ENCODE peak calls at places on chromosomes 5 and 9, in nine cellular contexts. U, Q, S, Z, X, E, G, L and B are unnamed samples.

GRCh38 chr5:5126444-5126843 is 13.7 kb upstream of the ADAMTS16 start:
- DNase-seq in S (no peak), X (no peak), U (peak), Z (no peak), G (no peak), L (no peak), E (no peak), Q (no peak), B (no peak)

GRCh38 chr9:87084407-87084806 is 137.1 kb upstream of the GAS1 start:
- DNase-seq in Z (no peak), E (no peak), U (no peak), G (no peak), L (no peak), Q (no peak), X (no peak), S (no peak), B (no peak)

GRCh38 chr9:134182554-134183219 is 18.3 kb upstream of the RNU6ATAC start:
- DNase-seq in G (peak), S (no peak), Z (no peak), E (peak), L (no peak), U (no peak), X (no peak), Q (no peak), B (no peak)

GRCh38 chr5:75670571-75670970 is 46.7 kb downstream of the POC5 start:
- DNase-seq in L (no peak), Q (no peak), Z (no peak), X (no peak), S (no peak), E (no peak), U (no peak), G (no peak), B (no peak)

GRCh38 chr5:168404366-168404765 is 81.9 kb upstream of the RARS1 start:
- DNase-seq in Q (no peak), E (no peak), U (peak), Z (no peak), L (no peak), X (no peak), S (no peak), G (no peak), B (no peak)

GRCh38 chr5:141483842-141484241 is 988 bp upstream of the PCDHGC4 start:
- DNase-seq in X (no peak), Q (no peak), G (no peak), E (no peak), S (no peak), U (no peak), L (no peak), Z (no peak), B (no peak)

GRCh38 chr5:95975703-95976102 is 14.1 kb upstream of the ELL2 start:
- DNase-seq in G (no peak), Q (no peak), S (no peak), U (no peak), L (no peak), Z (no peak), E (no peak), X (no peak), B (no peak)

GRCh38 chr9:110850401-110851135 is 182.0 kb downstream of the MUSK start:
- DNase-seq in G (no peak), S (no peak), X (no peak), Z (no peak), Q (no peak), E (no peak), L (no peak), U (no peak), B (no peak)

GRCh38 chr5:149550267-149550582 is 1.0 kb downstream of the CSNK1A1 start:
- DNase-seq in U (peak), X (no peak), L (no peak), Z (no peak), E (no peak), Q (no peak), G (no peak), S (peak), B (no peak)

GRCh38 chr9:27088981-27089380 is 20.0 kb upstream of the TEK start:
- DNase-seq in Z (no peak), G (no peak), Q (no peak), U (peak), L (no peak), S (no peak), E (no peak), X (no peak), B (no peak)

GRCh38 chr5:14153932-14154646 is 10.9 kb downstream of the TRIO start:
- DNase-seq in Q (no peak), G (no peak), X (peak), L (no peak), E (no peak), U (peak), Z (no peak), S (peak), B (no peak)

GRCh38 chr5:35172526-35172925 is 57.8 kb downstream of the PRLR start:
- DNase-seq in Q (no peak), U (no peak), X (no peak), E (no peak), L (no peak), S (no peak), G (no peak), Z (no peak), B (no peak)

GRCh38 chr5:68587181-68587580 is 371.6 kb downstream of the PIK3R1 start:
- DNase-seq in E (no peak), U (peak), X (no peak), S (no peak), Z (no peak), G (no peak), Q (no peak), L (no peak), B (no peak)

GRCh38 chr9:110040788-110041187 is 167.2 kb downstream of the C9orf152 start:
- DNase-seq in E (no peak), G (no peak), Z (no peak), U (peak), S (no peak), Q (no peak), X (no peak), L (no peak), B (no peak)

GRCh38 chr9:37337301-37337905 is 85.1 kb upstream of the GRHPR start:
- DNase-seq in Z (no peak), G (no peak), U (no peak), X (no peak), L (peak), Q (no peak), S (no peak), E (no peak), B (no peak)

GRCh38 chr9:36470891-36471290 is 70.8 kb upstream of the RNF38 start:
- DNase-seq in L (no peak), Z (peak), S (peak), Q (no peak), G (no peak), U (peak), X (no peak), E (no peak), B (no peak)

GRCh38 chr5:89037090-89037489 is 154.1 kb upstream of the MEF2C start:
- DNase-seq in Z (no peak), E (no peak), Q (no peak), S (no peak), L (no peak), X (no peak), G (no peak), U (peak), B (no peak)

GRCh38 chr5:172147857-172148256 is 40.2 kb downstream of the STK10 start:
- DNase-seq in G (no peak), L (no peak), U (no peak), S (no peak), E (no peak), Z (no peak), Q (no peak), X (no peak), B (no peak)

GRCh38 chr5:59097116-59097515 is 514.2 kb downstream of the RAB3C start:
- DNase-seq in U (peak), G (no peak), X (no peak), Q (no peak), Z (no peak), S (no peak), L (no peak), E (no peak), B (no peak)

GRCh38 chr5:57683036-57683600 is 200.5 kb upstream of the ACTBL2 start:
- DNase-seq in G (no peak), Q (no peak), S (no peak), E (no peak), Z (no peak), U (no peak), X (no peak), L (no peak), B (no peak)

GRCh38 chr9:133119461-133120342 is 1.3 kb downstream of the RALGDS start:
- DNase-seq in G (no peak), Z (no peak), S (no peak), Q (no peak), E (no peak), X (no peak), U (no peak), L (peak), B (no peak)

GRCh38 chr5:80655231-80655784 is 525 bp upstream of the DHFR start:
- DNase-seq in Q (no peak), E (no peak), S (no peak), G (no peak), L (no peak), X (no peak), U (no peak), Z (no peak), B (no peak)

GRCh38 chr5:37133939-37134338 is 115.2 kb downstream of the CPLANE1 start:
- DNase-seq in S (no peak), G (no peak), L (no peak), Z (no peak), E (no peak), U (peak), Q (no peak), X (no peak), B (no peak)

GRCh38 chr5:170307575-170308465 is 10.2 kb upstream of the LCP2 start:
- DNase-seq in U (peak), Z (peak), Q (no peak), G (no peak), S (peak), L (no peak), X (no peak), E (peak), B (no peak)

GRCh38 chr5:149837680-149838269 is 106.8 kb downstream of the PDE6A start:
- DNase-seq in X (peak), G (peak), E (no peak), U (peak), Q (no peak), Z (no peak), L (peak), S (no peak), B (peak)

GRCh38 chr9:89712285-89712684 is 107.5 kb downstream of the GADD45G start:
- DNase-seq in E (no peak), G (no peak), S (no peak), Z (no peak), X (no peak), L (peak), Q (no peak), U (no peak), B (no peak)

GRCh38 chr5:124007675-124008398 is 495.9 kb downstream of the CSNK1G3 start:
- DNase-seq in E (no peak), Q (no peak), Z (no peak), U (no peak), S (no peak), G (peak), X (no peak), L (no peak), B (no peak)

GRCh38 chr9:12775963-12776774 is 1.3 kb downstream of the LURAP1L start:
- DNase-seq in U (peak), Z (peak), E (peak), X (peak), L (peak), Q (no peak), S (peak), G (peak), B (peak)
- TF ChIP-seq CTCF in U (peak), Z (peak), E (peak), X (no peak), L (peak), Q (no peak), S (no peak), G (peak), B (peak)

GRCh38 chr5:66675369-66675768 is 79.2 kb downstream of the MAST4 start:
- DNase-seq in S (no peak), L (no peak), X (no peak), Q (no peak), U (no peak), G (no peak), Z (no peak), E (no peak), B (no peak)

GRCh38 chr5:66684663-66685062 is 88.5 kb downstream of the MAST4 start:
- DNase-seq in Z (no peak), G (no peak), E (no peak), S (no peak), L (no peak), Q (no peak), U (no peak), X (no peak), B (no peak)

GRCh38 chr5:66680227-66680626 is 84.0 kb downstream of the MAST4 start:
- DNase-seq in L (no peak), X (no peak), G (no peak), Q (no peak), U (no peak), E (no peak), Z (no peak), S (no peak), B (no peak)

DNA sequence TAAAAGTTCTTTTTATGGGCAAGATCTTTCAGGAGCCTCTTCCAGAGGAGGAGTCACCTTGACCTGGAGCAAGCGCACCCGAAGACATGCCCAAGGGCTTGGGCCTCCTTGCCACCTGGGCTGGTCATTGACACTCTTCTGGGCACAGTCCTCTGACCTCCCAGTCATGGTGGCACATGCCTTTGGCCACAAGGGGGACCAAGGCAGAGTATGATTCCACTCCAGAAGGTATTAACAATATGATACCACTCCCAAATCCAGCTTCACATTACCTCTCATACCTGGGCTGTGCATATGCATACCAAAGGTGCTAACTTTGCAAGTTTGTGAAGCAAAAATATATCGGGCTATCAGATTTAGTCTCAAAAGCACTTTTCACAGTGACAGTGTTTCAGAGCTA is 84.6 kb downstream of the MAST4 start:
- DNase-seq in X (no peak), Q (no peak), S (no peak), L (no peak), G (no peak), E (no peak), U (no peak), Z (no peak), B (no peak)
- TF ChIP-seq CTCF in X (peak), Q (no peak), S (no peak), L (peak), G (peak), E (no peak), U (peak), Z (no peak), B (peak)

DNA sequence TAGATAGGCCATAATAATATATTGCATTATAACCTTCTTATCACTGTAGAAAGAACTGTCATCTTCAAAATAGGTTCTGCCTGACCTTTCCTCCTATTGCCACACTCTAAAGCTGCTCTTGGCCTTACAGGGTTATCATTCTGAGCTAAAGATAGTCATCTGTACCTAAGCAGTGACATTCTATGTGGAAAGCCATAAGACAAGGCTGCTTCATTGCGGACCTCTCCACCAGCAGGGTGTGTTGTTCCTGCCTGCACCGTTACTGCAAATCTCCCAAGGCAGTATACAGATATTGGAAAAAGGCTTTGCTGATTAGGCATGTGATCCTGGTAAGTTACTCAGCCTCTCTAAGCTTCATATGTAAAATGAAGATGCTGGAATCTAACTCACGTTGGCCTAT is 8.1 kb downstream of the ZNF622 start:
- DNase-seq in S (no peak), U (no peak), Z (no peak), E (no peak), X (no peak), G (no peak), L (no peak), Q (no peak), B (no peak)
- TF ChIP-seq CTCF in S (no peak), U (no peak), Z (no peak), E (no peak), X (no peak), G (no peak), L (no peak), Q (no peak), B (no peak)

DNA sequence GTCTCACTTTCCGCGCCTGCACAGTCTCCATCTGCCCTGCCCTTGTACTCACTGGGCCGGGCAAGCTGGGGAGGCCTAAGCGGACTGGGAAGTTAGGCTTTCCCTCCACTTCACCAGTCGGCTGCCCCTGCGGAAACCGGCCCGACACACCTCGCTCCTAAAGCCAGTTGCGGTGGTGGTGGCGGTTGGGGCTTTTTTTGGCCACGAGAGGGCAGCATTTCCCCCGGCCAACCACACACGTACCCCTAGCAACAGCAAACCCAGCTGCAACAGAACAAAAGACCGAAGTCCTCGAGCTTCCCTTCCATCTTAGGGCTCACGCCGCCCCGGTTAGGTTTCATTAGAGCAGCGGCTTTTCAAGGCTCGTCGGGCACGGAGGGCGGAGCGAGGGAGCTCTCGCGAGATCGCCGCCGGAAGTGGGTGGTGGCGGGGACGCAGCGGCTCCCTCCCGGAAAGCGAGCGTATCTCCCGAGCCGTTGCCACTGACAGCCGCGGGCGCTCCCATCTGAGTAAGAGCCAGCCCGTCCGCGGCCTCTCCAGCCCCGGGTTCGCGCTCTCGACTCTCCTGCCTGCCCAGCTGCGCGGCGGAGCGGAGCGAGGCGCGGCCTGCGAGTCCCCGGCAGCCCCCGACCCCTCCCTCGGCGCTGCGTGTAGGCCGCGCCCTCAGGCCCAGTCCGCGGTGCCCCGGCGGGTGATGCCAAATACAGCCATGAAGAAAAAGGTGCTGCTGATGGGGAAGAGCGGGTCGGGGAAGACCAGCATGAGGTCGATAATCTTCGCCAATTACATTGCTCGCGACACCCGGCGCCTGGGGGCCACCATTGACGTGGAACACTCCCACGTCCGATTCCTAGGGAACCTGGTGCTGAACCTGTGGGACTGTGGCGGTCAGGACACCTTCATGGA is at the start of gene RRAGA:
- DNase-seq in S (peak), Z (peak), Q (peak), X (peak), L (peak), G (peak), U (peak), E (peak), B (peak)
- TF ChIP-seq CTCF in S (peak), Z (peak), Q (peak), X (peak), L (peak), G (peak), U (peak), E (peak), B (peak)

GRCh38 chr9:106619211-106619610 is 243.8 kb upstream of the ZNF462 start:
- DNase-seq in X (no peak), Z (no peak), S (no peak), U (no peak), Q (no peak), E (no peak), L (no peak), G (no peak), B (no peak)
- TF ChIP-seq CTCF in X (no peak), Z (no peak), S (no peak), U (no peak), Q (no peak), E (no peak), L (no peak), G (no peak), B (no peak)

DNA sequence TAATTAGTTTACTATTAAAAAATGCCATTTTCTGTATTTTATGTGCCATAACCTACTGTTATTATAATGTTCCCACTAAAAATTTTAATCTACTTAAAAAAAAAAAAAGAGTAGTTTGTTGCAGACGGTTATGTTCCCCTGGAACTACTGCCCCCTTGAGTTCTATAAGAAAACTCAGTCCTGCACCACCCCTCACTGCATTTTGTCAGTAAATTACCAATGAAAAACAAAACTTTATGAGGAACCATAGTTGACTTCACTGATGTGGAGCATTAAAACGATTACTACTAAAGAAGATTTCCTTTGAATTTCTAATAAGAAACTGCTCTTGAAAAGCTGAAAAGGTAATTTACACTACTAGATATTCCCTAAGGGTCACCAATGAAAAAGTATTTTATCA is 288.7 kb downstream of the FBXL17 start:
- DNase-seq in X (no peak), G (peak), L (peak), Z (peak), U (no peak), S (no peak), E (no peak), Q (no peak), B (no peak)
- TF ChIP-seq CTCF in X (peak), G (peak), L (peak), Z (peak), U (peak), S (no peak), E (no peak), Q (no peak), B (peak)